ENCODE peak calls at places on chromosome 5, in seven cellular contexts. R is stimulated activated CD4-positive, alpha-beta T cell treated with anti-CD3 and anti-CD28 coated beads, Interleukin-15, amount 100 ng/mL, for 1 hour; A is RWPE1; F is NCI-H1694; N is amygdala; I is NCI-H1105 treated with DMSO at 0.1 percent for 48 hours; M is stromal cell of bone marrow. K is an unnamed sample.

GRCh38 chr5:143251946-143252345 is 151.5 kb downstream of the NR3C1 start:
- DNase-seq in R (no peak), A (no peak), F (no peak), N (no peak), I (no peak), M (no peak), K (no peak)

GRCh38 chr5:113187879-113188278 is 211.3 kb downstream of the DCP2 start:
- DNase-seq in R (no peak), A (no peak), F (no peak), N (no peak), I (no peak), M (no peak), K (no peak)

GRCh38 chr5:107513337-107514125 is 157.2 kb downstream of the EFNA5 start:
- DNase-seq in R (no peak), A (no peak), F (no peak), N (no peak), I (no peak), M (no peak), K (no peak)

GRCh38 chr5:33852327-33852726 is 39.5 kb downstream of the ADAMTS12 start:
- DNase-seq in R (no peak), A (no peak), F (no peak), N (no peak), I (no peak), M (no peak), K (no peak)

GRCh38 chr5:137706841-137707240 is 29.0 kb downstream of the KLHL3 start:
- DNase-seq in R (no peak), A (no peak), F (no peak), N (no peak), I (no peak), M (no peak), K (no peak)

GRCh38 chr5:142862585-142862984 is 92.4 kb downstream of the ARHGAP26 start:
- DNase-seq in R (no peak), A (no peak), F (no peak), N (no peak), I (no peak), M (no peak), K (no peak)

GRCh38 chr5:153900703-153901395 is 137.9 kb downstream of the FAM114A2 start:
- DNase-seq in R (no peak), A (peak), F (no peak), N (no peak), I (no peak), M (peak), K (no peak)

GRCh38 chr5:112511920-112512319 is 92.8 kb upstream of the EPB41L4A start:
- DNase-seq in R (no peak), A (no peak), F (no peak), N (no peak), I (no peak), M (no peak), K (no peak)

GRCh38 chr5:127307868-127308267 is 17.3 kb downstream of the MEGF10 start:
- DNase-seq in R (no peak), A (no peak), F (no peak), N (no peak), I (no peak), M (no peak), K (no peak)

GRCh38 chr5:55393501-55394175 is 85.8 kb downstream of the MTREX start:
- DNase-seq in R (no peak), A (no peak), F (no peak), N (no peak), I (no peak), M (no peak), K (no peak)

GRCh38 chr5:56168066-56168478 is 65.1 kb downstream of the ANKRD55 start:
- DNase-seq in R (no peak), A (no peak), F (no peak), N (no peak), I (no peak), M (peak), K (no peak)

GRCh38 chr5:146283344-146283761 is 55.3 kb upstream of the POU4F3 start:
- DNase-seq in R (no peak), A (peak), F (no peak), N (no peak), I (no peak), M (peak), K (no peak)

K was measured in mesothelial cell of epicardium.